ENCODE peak calls at places on chromosomes 16 and 17, in seven cellular contexts. One of them, this sample, is unnamed.

GRCh38 chr16:8798174-8798527 is 512 bp downstream of the PMM2 start:
- DNase-seq in psoas muscle: no peak
- DNase-seq in GM23338: no peak
- DNase-seq in heart right ventricle: no peak
- DNase-seq in heart left ventricle: no peak
- DNase-seq in ovary: no peak
- DNase-seq in pancreas: no peak
- DNase-seq in this sample: peak

GRCh38 chr17:56995776-56996175 is 17.8 kb downstream of the SCPEP1 start:
- DNase-seq in psoas muscle: no peak
- DNase-seq in GM23338: no peak
- DNase-seq in heart right ventricle: no peak
- DNase-seq in heart left ventricle: no peak
- DNase-seq in ovary: no peak
- DNase-seq in pancreas: no peak
- DNase-seq in this sample: no peak

GRCh38 chr16:50259334-50260205 is 6.8 kb upstream of the ADCY7 start:
- DNase-seq in psoas muscle: peak
- DNase-seq in GM23338: no peak
- DNase-seq in heart right ventricle: peak
- DNase-seq in heart left ventricle: peak
- DNase-seq in ovary: peak
- DNase-seq in pancreas: peak
- DNase-seq in this sample: no peak

GRCh38 chr16:981695-982151 is at the start of gene SOX8:
- DNase-seq in psoas muscle: no peak
- DNase-seq in GM23338: peak
- DNase-seq in heart right ventricle: no peak
- DNase-seq in heart left ventricle: peak
- DNase-seq in ovary: no peak
- DNase-seq in pancreas: no peak
- DNase-seq in this sample: no peak

GRCh38 chr17:6259899-6260298 is 175.0 kb downstream of the AIPL1 start:
- DNase-seq in psoas muscle: no peak
- DNase-seq in GM23338: peak
- DNase-seq in heart right ventricle: no peak
- DNase-seq in heart left ventricle: no peak
- DNase-seq in ovary: no peak
- DNase-seq in pancreas: no peak
- DNase-seq in this sample: no peak

GRCh38 chr17:70863436-70864248 is 694.3 kb downstream of the KCNJ2 start:
- DNase-seq in psoas muscle: no peak
- DNase-seq in GM23338: no peak
- DNase-seq in heart right ventricle: no peak
- DNase-seq in heart left ventricle: no peak
- DNase-seq in ovary: no peak
- DNase-seq in pancreas: no peak
- DNase-seq in this sample: no peak

GRCh38 chr17:1709971-1710806 is at the start of gene TLCD2:
- DNase-seq in psoas muscle: peak
- DNase-seq in GM23338: peak
- DNase-seq in heart right ventricle: peak
- DNase-seq in heart left ventricle: peak
- DNase-seq in ovary: peak
- DNase-seq in pancreas: peak
- DNase-seq in this sample: peak

GRCh38 chr17:41530062-41531048 is 2.2 kb upstream of the KRT19 start:
- DNase-seq in psoas muscle: no peak
- DNase-seq in GM23338: no peak
- DNase-seq in heart right ventricle: no peak
- DNase-seq in heart left ventricle: no peak
- DNase-seq in ovary: peak
- DNase-seq in pancreas: no peak
- DNase-seq in this sample: peak

GRCh38 chr17:34156741-34157589 is 98.1 kb upstream of the CCL2 start:
- DNase-seq in psoas muscle: no peak
- DNase-seq in GM23338: no peak
- DNase-seq in heart right ventricle: no peak
- DNase-seq in heart left ventricle: peak
- DNase-seq in ovary: no peak
- DNase-seq in pancreas: no peak
- DNase-seq in this sample: no peak

GRCh38 chr16:25114121-25114520 is 2.6 kb downstream of the LCMT1 start:
- DNase-seq in psoas muscle: no peak
- DNase-seq in GM23338: no peak
- DNase-seq in heart right ventricle: no peak
- DNase-seq in heart left ventricle: no peak
- DNase-seq in ovary: no peak
- DNase-seq in pancreas: no peak
- DNase-seq in this sample: no peak

GRCh38 chr16:8893426-8893825 is 11.3 kb downstream of the LITAFD start:
- DNase-seq in psoas muscle: no peak
- DNase-seq in GM23338: peak
- DNase-seq in heart right ventricle: no peak
- DNase-seq in heart left ventricle: no peak
- DNase-seq in ovary: no peak
- DNase-seq in pancreas: peak
- DNase-seq in this sample: no peak

GRCh38 chr17:43888548-43888947 is 18.8 kb downstream of the MPP2 start:
- DNase-seq in psoas muscle: no peak
- DNase-seq in GM23338: no peak
- DNase-seq in heart right ventricle: no peak
- DNase-seq in heart left ventricle: no peak
- DNase-seq in ovary: no peak
- DNase-seq in pancreas: no peak
- DNase-seq in this sample: no peak

GRCh38 chr16:84150926-84151325 is 5.8 kb downstream of the DNAAF1 start:
- DNase-seq in psoas muscle: no peak
- DNase-seq in GM23338: no peak
- DNase-seq in heart right ventricle: no peak
- DNase-seq in heart left ventricle: no peak
- DNase-seq in ovary: no peak
- DNase-seq in pancreas: no peak
- DNase-seq in this sample: no peak

GRCh38 chr17:14372905-14373559 is 72.2 kb downstream of the HS3ST3B1 start:
- DNase-seq in psoas muscle: no peak
- DNase-seq in GM23338: peak
- DNase-seq in heart right ventricle: no peak
- DNase-seq in heart left ventricle: no peak
- DNase-seq in ovary: no peak
- DNase-seq in pancreas: no peak
- DNase-seq in this sample: no peak

GRCh38 chr16:11181889-11182279 is 74.1 kb downstream of the SOCS1 start:
- DNase-seq in psoas muscle: no peak
- DNase-seq in GM23338: no peak
- DNase-seq in heart right ventricle: no peak
- DNase-seq in heart left ventricle: no peak
- DNase-seq in ovary: no peak
- DNase-seq in pancreas: no peak
- DNase-seq in this sample: no peak

GRCh38 chr17:45381001-45381400 is 51.7 kb downstream of the ARHGAP27 start:
- DNase-seq in psoas muscle: no peak
- DNase-seq in GM23338: no peak
- DNase-seq in heart right ventricle: no peak
- DNase-seq in heart left ventricle: no peak
- DNase-seq in ovary: no peak
- DNase-seq in pancreas: no peak
- DNase-seq in this sample: no peak

GRCh38 chr16:29820730-29821662 is 734 bp downstream of the MVP start:
- DNase-seq in psoas muscle: no peak
- DNase-seq in GM23338: no peak
- DNase-seq in heart right ventricle: peak
- DNase-seq in heart left ventricle: peak
- DNase-seq in ovary: peak
- DNase-seq in pancreas: peak
- DNase-seq in this sample: no peak

GRCh38 chr17:78362671-78363070 is 2.8 kb upstream of the SOCS3 start:
- DNase-seq in psoas muscle: no peak
- DNase-seq in GM23338: peak
- DNase-seq in heart right ventricle: no peak
- DNase-seq in heart left ventricle: no peak
- DNase-seq in ovary: no peak
- DNase-seq in pancreas: no peak
- DNase-seq in this sample: no peak
- TF ChIP-seq CTCF in psoas muscle: no peak
- TF ChIP-seq CTCF in GM23338: peak
- TF ChIP-seq CTCF in heart right ventricle: no peak
- TF ChIP-seq CTCF in heart left ventricle: no peak
- TF ChIP-seq CTCF in ovary: no peak
- TF ChIP-seq CTCF in pancreas: no peak
- TF ChIP-seq CTCF in this sample: peak

DNA sequence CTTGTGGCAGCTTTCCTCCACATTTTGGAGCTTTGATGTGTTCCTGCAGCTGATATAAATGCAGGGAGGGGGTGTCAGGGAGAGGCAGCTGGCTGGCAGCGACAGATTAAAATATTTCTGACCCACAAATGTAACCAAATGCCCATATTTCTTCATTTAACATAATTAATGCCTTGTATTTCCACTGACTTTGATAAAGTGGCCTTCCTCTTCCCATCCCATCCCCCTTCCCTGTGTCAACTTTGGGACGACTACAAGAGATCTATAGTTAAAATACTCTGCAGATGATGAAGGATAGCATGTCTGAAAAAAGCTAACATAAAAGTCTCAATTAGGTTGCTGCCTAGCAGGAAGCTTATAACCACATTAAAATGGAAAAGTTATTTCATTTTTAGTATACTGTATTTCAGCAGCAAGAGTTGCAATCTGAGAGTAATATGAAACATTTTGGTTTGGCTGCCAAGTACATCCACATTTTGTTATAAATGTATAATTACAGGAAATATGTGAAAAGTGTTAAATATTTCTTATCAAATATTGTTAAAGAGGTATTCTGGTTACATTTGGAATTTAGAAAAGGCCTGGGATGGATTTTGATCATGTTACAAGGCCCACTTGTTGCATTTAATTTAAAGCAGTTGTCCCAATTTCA is 238.7 kb upstream of the TBX2 start:
- DNase-seq in psoas muscle: no peak
- DNase-seq in GM23338: no peak
- DNase-seq in heart right ventricle: no peak
- DNase-seq in heart left ventricle: no peak
- DNase-seq in ovary: no peak
- DNase-seq in pancreas: no peak
- DNase-seq in this sample: no peak
- H3K27ac ChIP-seq in psoas muscle: no peak
- H3K27ac ChIP-seq in GM23338: peak
- H3K27ac ChIP-seq in heart right ventricle: no peak
- H3K27ac ChIP-seq in heart left ventricle: no peak
- H3K27ac ChIP-seq in ovary: no peak
- H3K27ac ChIP-seq in pancreas: no peak
- H3K27ac ChIP-seq in this sample: no peak

GRCh38 chr17:66790476-66791061 is 44.3 kb upstream of the CACNG5 start:
- DNase-seq in psoas muscle: no peak
- DNase-seq in GM23338: no peak
- DNase-seq in heart right ventricle: no peak
- DNase-seq in heart left ventricle: no peak
- DNase-seq in ovary: no peak
- DNase-seq in pancreas: no peak
- DNase-seq in this sample: no peak

GRCh38 chr17:66791337-66791736 is 43.6 kb upstream of the CACNG5 start:
- DNase-seq in psoas muscle: no peak
- DNase-seq in GM23338: no peak
- DNase-seq in heart right ventricle: no peak
- DNase-seq in heart left ventricle: no peak
- DNase-seq in ovary: no peak
- DNase-seq in pancreas: no peak
- DNase-seq in this sample: no peak

GRCh38 chr17:66787914-66788313 is 47.0 kb upstream of the CACNG5 start:
- DNase-seq in psoas muscle: no peak
- DNase-seq in GM23338: no peak
- DNase-seq in heart right ventricle: no peak
- DNase-seq in heart left ventricle: no peak
- DNase-seq in ovary: no peak
- DNase-seq in pancreas: no peak
- DNase-seq in this sample: no peak

GRCh38 chr17:66789093-66789492 is 45.8 kb upstream of the CACNG5 start:
- DNase-seq in psoas muscle: no peak
- DNase-seq in GM23338: no peak
- DNase-seq in heart right ventricle: no peak
- DNase-seq in heart left ventricle: no peak
- DNase-seq in ovary: no peak
- DNase-seq in pancreas: no peak
- DNase-seq in this sample: no peak

DNA sequence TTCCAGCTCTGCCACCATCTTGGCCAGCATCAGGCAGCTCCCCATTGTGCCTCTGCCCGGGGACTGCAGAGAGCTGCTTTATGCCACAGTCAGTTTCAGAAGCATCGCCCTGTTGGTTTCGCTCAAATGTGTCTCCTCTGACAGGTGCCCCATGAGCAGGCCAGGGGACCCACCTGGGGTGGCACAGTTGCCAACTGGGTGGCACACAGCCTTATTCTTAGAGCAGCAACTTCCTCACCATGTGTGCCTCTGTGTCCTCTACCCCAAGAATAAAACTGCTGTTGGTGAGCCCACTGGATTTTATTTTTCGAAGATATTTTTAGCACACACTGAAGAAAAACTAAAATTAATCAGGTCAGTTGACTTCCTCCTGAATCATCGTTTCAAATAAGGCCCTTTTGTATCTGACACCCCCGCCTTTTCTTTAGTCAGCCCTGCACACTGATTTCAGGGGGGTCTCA is 44.9 kb upstream of the CACNG5 start:
- DNase-seq in psoas muscle: no peak
- DNase-seq in GM23338: no peak
- DNase-seq in heart right ventricle: no peak
- DNase-seq in heart left ventricle: no peak
- DNase-seq in ovary: no peak
- DNase-seq in pancreas: no peak
- DNase-seq in this sample: no peak
- TF ChIP-seq CTCF in psoas muscle: no peak
- TF ChIP-seq CTCF in GM23338: no peak
- TF ChIP-seq CTCF in heart right ventricle: no peak
- TF ChIP-seq CTCF in heart left ventricle: no peak
- TF ChIP-seq CTCF in ovary: no peak
- TF ChIP-seq CTCF in pancreas: no peak
- TF ChIP-seq CTCF in this sample: no peak

DNA sequence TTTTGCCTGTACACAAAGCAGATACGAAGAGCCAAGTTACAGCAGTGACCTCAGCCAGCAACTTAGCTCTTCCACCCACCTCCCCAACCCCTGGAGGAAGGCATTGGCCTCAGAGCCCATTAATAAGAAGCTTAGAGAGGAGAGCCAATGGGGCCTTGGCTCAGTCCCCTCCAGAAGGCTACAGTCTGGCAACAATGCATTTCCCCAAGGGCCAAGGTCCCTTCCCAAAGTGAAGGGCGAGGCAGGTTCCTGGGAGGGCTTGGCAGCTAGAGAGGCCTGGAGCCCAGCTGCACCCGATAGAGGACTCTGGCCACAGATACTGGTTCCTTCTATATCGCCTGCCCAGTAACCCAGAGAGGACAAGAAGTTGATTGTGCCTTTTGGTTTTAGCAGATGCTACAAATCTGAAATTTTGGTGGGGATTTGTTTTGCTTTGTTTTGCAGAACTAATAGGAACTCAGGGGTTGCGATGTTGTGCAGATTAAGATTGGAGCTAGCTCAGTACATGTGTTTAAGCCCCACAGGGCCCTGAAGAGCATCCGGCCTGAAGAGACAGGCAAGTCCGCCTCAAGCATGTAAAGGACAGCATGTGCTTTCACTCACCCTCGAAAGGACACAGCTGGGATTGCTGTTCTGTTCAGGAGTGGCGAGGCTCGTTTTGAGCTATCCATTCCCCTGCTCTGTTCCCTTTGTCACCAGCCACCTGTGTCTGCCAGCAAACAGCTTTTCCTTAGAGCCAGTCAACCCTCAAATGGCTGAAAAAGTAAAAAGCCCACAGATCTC is 12.0 kb upstream of the PNPO start:
- DNase-seq in psoas muscle: no peak
- DNase-seq in GM23338: no peak
- DNase-seq in heart right ventricle: peak
- DNase-seq in heart left ventricle: no peak
- DNase-seq in ovary: no peak
- DNase-seq in pancreas: no peak
- DNase-seq in this sample: no peak
- H3K27ac ChIP-seq in psoas muscle: no peak
- H3K27ac ChIP-seq in GM23338: no peak
- H3K27ac ChIP-seq in heart right ventricle: peak
- H3K27ac ChIP-seq in heart left ventricle: peak
- H3K27ac ChIP-seq in ovary: no peak
- H3K27ac ChIP-seq in pancreas: no peak
- H3K27ac ChIP-seq in this sample: no peak

This sample was measured in brain microvascular endothelial cell.